ENCODE peak calls at places on chromosome 18, in four cellular contexts. Q is brain microvascular endothelial cell, O is Ammon's horn, E is AG08396. V is an unnamed sample.

GRCh38 chr18:48914581-48915251 is 36.0 kb downstream of the SMAD7 start:
- DNase-seq in E (no peak), O (peak), Q (no peak), V (peak)

GRCh38 chr18:2223859-2224258 is 347.4 kb downstream of the METTL4 start:
- DNase-seq in Q (peak), E (peak), O (peak), V (peak)

GRCh38 chr18:61845212-61845611 is 47.6 kb downstream of the RNF152 start:
- DNase-seq in E (no peak), O (no peak), Q (no peak), V (no peak)

GRCh38 chr18:48640566-48641270 is 101.9 kb downstream of the CTIF start:
- DNase-seq in O (no peak), E (peak), Q (peak), V (no peak)

GRCh38 chr18:69999671-70000070 is 52.0 kb upstream of the CD226 start:
- DNase-seq in O (no peak), Q (no peak), E (no peak), V (no peak)

GRCh38 chr18:11565716-11566115 is 43.7 kb upstream of the SLC35G4 start:
- DNase-seq in E (no peak), O (no peak), Q (no peak), V (no peak)

GRCh38 chr18:13425357-13426095 is 207.0 kb downstream of the LDLRAD4 start:
- DNase-seq in Q (no peak), E (no peak), O (no peak), V (no peak)

GRCh38 chr18:2903006-2903405 is 56.2 kb downstream of the EMILIN2 start:
- DNase-seq in O (peak), Q (no peak), E (peak), V (peak)

GRCh38 chr18:71799016-71799673 is 745.0 kb downstream of the CBLN2 start:
- DNase-seq in E (peak), O (no peak), Q (no peak), V (no peak)

GRCh38 chr18:28163201-28163778 is 13.6 kb downstream of the CDH2 start:
- DNase-seq in E (peak), O (no peak), Q (peak), V (no peak)

GRCh38 chr18:10378688-10379465 is 75.6 kb upstream of the APCDD1 start:
- DNase-seq in Q (no peak), O (no peak), E (peak), V (no peak)

GRCh38 chr18:63881851-63882250 is 5.7 kb upstream of the SERPINB2 start:
- DNase-seq in Q (peak), O (no peak), E (no peak), V (no peak)

GRCh38 chr18:74390900-74391299 is 66.2 kb downstream of the DIPK1C start:
- DNase-seq in Q (no peak), E (no peak), O (no peak), V (no peak)

GRCh38 chr18:53070706-53071105 is 730.7 kb downstream of the DCC start:
- DNase-seq in O (no peak), E (no peak), Q (no peak), V (no peak)

GRCh38 chr18:79570266-79571201 is 109.1 kb upstream of the CTDP1 start:
- DNase-seq in E (peak), O (no peak), Q (peak), V (no peak)

GRCh38 chr18:59517446-59518171 is 158.5 kb upstream of the LMAN1 start:
- DNase-seq in O (no peak), E (peak), Q (no peak), V (peak)

GRCh38 chr18:46950064-46950656 is 32.8 kb downstream of the KATNAL2 start:
- DNase-seq in E (no peak), O (no peak), Q (peak), V (peak)

GRCh38 chr18:3425450-3425849 is 24.5 kb upstream of the TGIF1 start:
- DNase-seq in O (no peak), E (no peak), Q (no peak), V (no peak)

V was measured in hepatocyte.